ENCODE peak calls at places on chromosomes 11 and 22, in five cellular contexts. C is frontal cortex, B is endothelial cell of umbilical vein, P is EH, J is NCI-H1417. I is an unnamed sample.

GRCh38 chr11:63917685-63918523 is 940 bp upstream of the RCOR2 start:
- DNase-seq in B (no peak), P (peak), C (peak), J (peak), I (peak)

GRCh38 chr11:114079406-114080072 is 20.0 kb downstream of the ZBTB16 start:
- DNase-seq in B (no peak), P (no peak), J (no peak), C (no peak), I (no peak)

GRCh38 chr11:83140691-83141455 is 16.1 kb upstream of the PCF11 start:
- DNase-seq in J (no peak), C (no peak), P (no peak), B (no peak), I (no peak)

GRCh38 chr22:20550851-20551744 is 43.7 kb downstream of the MED15 start:
- DNase-seq in B (peak), C (no peak), J (no peak), P (peak), I (no peak)

GRCh38 chr22:20430641-20431519 is 6.7 kb downstream of the SCARF2 start:
- DNase-seq in P (no peak), J (peak), C (peak), B (peak), I (peak)

GRCh38 chr11:1576825-1577224 is 4.8 kb upstream of the DUSP8 start:
- DNase-seq in J (no peak), P (no peak), B (no peak), C (no peak), I (no peak)

GRCh38 chr11:123493393-123494063 is 63.5 kb downstream of the GRAMD1B start:
- DNase-seq in C (no peak), P (peak), J (peak), B (no peak), I (no peak)

GRCh38 chr22:49370841-49371301 is 456.8 kb downstream of the BRD1 start:
- DNase-seq in C (no peak), P (no peak), B (no peak), J (no peak), I (no peak)

GRCh38 chr11:45756384-45757010 is 48.5 kb upstream of the SLC35C1 start:
- DNase-seq in J (no peak), P (no peak), C (no peak), B (no peak), I (no peak)

GRCh38 chr11:43376065-43376464 is 17.3 kb downstream of the TTC17 start:
- DNase-seq in C (no peak), J (no peak), B (peak), P (peak), I (no peak)

GRCh38 chr22:26892401-26893033 is 235.1 kb downstream of the MIAT start:
- DNase-seq in C (no peak), P (peak), J (peak), B (peak), I (peak)

GRCh38 chr11:19701421-19701820 is 11.2 kb upstream of the NAV2 start:
- DNase-seq in J (no peak), B (no peak), P (no peak), C (no peak), I (no peak)

GRCh38 chr11:66081505-66081904 is 11.4 kb downstream of the PACS1 start:
- DNase-seq in J (no peak), P (no peak), C (no peak), B (peak), I (no peak)

GRCh38 chr22:36036167-36036624 is 7.6 kb upstream of the RBFOX2 start:
- DNase-seq in P (no peak), B (peak), C (no peak), J (peak), I (peak)

GRCh38 chr22:36781656-36782627 is 6.0 kb upstream of the IFT27 start:
- DNase-seq in B (peak), J (peak), P (peak), C (peak), I (peak)

GRCh38 chr11:60842688-60843605 is 1.0 kb downstream of the CCDC86 start:
- DNase-seq in C (no peak), J (no peak), P (peak), B (peak), I (no peak)

GRCh38 chr22:26711205-26711958 is 54.0 kb downstream of the MIAT start:
- DNase-seq in C (no peak), B (peak), P (peak), J (no peak), I (no peak)

GRCh38 chr11:123145661-123146060 is 49.4 kb downstream of the CLMP start:
- DNase-seq in B (no peak), C (no peak), P (peak), J (peak), I (no peak)

GRCh38 chr11:73326929-73327811 is 19.1 kb downstream of the ARHGEF17 start:
- DNase-seq in P (peak), B (no peak), C (no peak), J (no peak), I (no peak)

GRCh38 chr11:134412508-134413333 is 679 bp upstream of the B3GAT1 start:
- DNase-seq in B (no peak), P (no peak), C (peak), J (peak), I (no peak)

GRCh38 chr11:88288560-88288959 is 49.0 kb downstream of the CTSC start:
- DNase-seq in C (no peak), B (no peak), J (no peak), P (no peak), I (no peak)

GRCh38 chr11:66639066-66639813 is 737 bp downstream of the RBM4 start:
- DNase-seq in C (no peak), J (peak), B (peak), P (peak), I (no peak)

GRCh38 chr11:12731841-12732336 is 57.7 kb downstream of the TEAD1 start:
- DNase-seq in J (no peak), B (no peak), C (no peak), P (peak), I (no peak)

GRCh38 chr11:122851366-122852011 is 13.2 kb downstream of the CRTAM start:
- DNase-seq in C (no peak), P (no peak), B (no peak), J (peak), I (peak)

GRCh38 chr11:13929551-13929950 is 33.0 kb upstream of the SPON1 start:
- DNase-seq in P (no peak), B (no peak), J (peak), C (no peak), I (no peak)

GRCh38 chr11:7687386-7687785 is 14.1 kb upstream of the CYB5R2 start:
- DNase-seq in B (no peak), P (no peak), J (no peak), C (no peak), I (no peak)

GRCh38 chr22:23893446-23893956 is 682 bp upstream of the MIF start:
- DNase-seq in B (no peak), P (no peak), C (no peak), J (no peak), I (no peak)

GRCh38 chr22:36017661-36018091 is 10.9 kb downstream of the RBFOX2 start:
- DNase-seq in P (no peak), B (no peak), J (peak), C (no peak), I (peak)

I was measured in NCI-H2081.